ENCODE peak calls at places on chromosome 19, in six cellular contexts. One of them, this sample, is unnamed.

GRCh38 chr19:21092107-21092506 is 10.1 kb downstream of the ZNF714 start:
- DNase-seq in cardiac septum: no peak
- DNase-seq in stimulated activated CD8-positive, alpha-beta memory T cell treated with anti-CD3 and anti-CD28 coated beads, Interleukin-7, amount 100 ng/mL, for 4 hours: no peak
- DNase-seq in NCI-H2081: no peak
- DNase-seq in fibroblast of villous mesenchyme: peak; percentile 25
- DNase-seq in astrocyte of the spinal cord: peak; percentile 12
- DNase-seq in this sample: no peak

GRCh38 chr19:6249296-6249695 is 30.5 kb downstream of the MLLT1 start:
- DNase-seq in stimulated activated CD8-positive, alpha-beta memory T cell treated with anti-CD3 and anti-CD28 coated beads, Interleukin-7, amount 100 ng/mL, for 4 hours: no peak
- DNase-seq in NCI-H2081: no peak
- DNase-seq in cardiac septum: no peak
- DNase-seq in fibroblast of villous mesenchyme: no peak
- DNase-seq in astrocyte of the spinal cord: peak; percentile 49
- DNase-seq in this sample: no peak

GRCh38 chr19:53873451-53874383 is 6.0 kb downstream of the MYADM start:
- DNase-seq in cardiac septum: no peak
- DNase-seq in NCI-H2081: no peak
- DNase-seq in stimulated activated CD8-positive, alpha-beta memory T cell treated with anti-CD3 and anti-CD28 coated beads, Interleukin-7, amount 100 ng/mL, for 4 hours: no peak
- DNase-seq in astrocyte of the spinal cord: no peak
- DNase-seq in fibroblast of villous mesenchyme: no peak
- DNase-seq in this sample: no peak

GRCh38 chr19:19386373-19386869 is 19.1 kb upstream of the GATAD2A start:
- DNase-seq in fibroblast of villous mesenchyme: no peak
- DNase-seq in cardiac septum: no peak
- DNase-seq in stimulated activated CD8-positive, alpha-beta memory T cell treated with anti-CD3 and anti-CD28 coated beads, Interleukin-7, amount 100 ng/mL, for 4 hours: no peak
- DNase-seq in astrocyte of the spinal cord: no peak
- DNase-seq in NCI-H2081: no peak
- DNase-seq in this sample: no peak

GRCh38 chr19:44748426-44749254 is at the start of gene BCL3:
- DNase-seq in astrocyte of the spinal cord: no peak
- DNase-seq in stimulated activated CD8-positive, alpha-beta memory T cell treated with anti-CD3 and anti-CD28 coated beads, Interleukin-7, amount 100 ng/mL, for 4 hours: peak; percentile 76
- DNase-seq in cardiac septum: peak; percentile 94
- DNase-seq in fibroblast of villous mesenchyme: no peak
- DNase-seq in NCI-H2081: no peak
- DNase-seq in this sample: no peak

GRCh38 chr19:42380155-42380554 is 9.9 kb downstream of the CNFN start:
- DNase-seq in fibroblast of villous mesenchyme: no peak
- DNase-seq in stimulated activated CD8-positive, alpha-beta memory T cell treated with anti-CD3 and anti-CD28 coated beads, Interleukin-7, amount 100 ng/mL, for 4 hours: no peak
- DNase-seq in astrocyte of the spinal cord: no peak
- DNase-seq in NCI-H2081: no peak
- DNase-seq in cardiac septum: no peak
- DNase-seq in this sample: no peak

GRCh38 chr19:2478756-2479555 is 3.0 kb downstream of the GADD45B start:
- DNase-seq in fibroblast of villous mesenchyme: peak; percentile 82
- DNase-seq in cardiac septum: peak; percentile 91
- DNase-seq in astrocyte of the spinal cord: peak; percentile 84
- DNase-seq in NCI-H2081: no peak
- DNase-seq in stimulated activated CD8-positive, alpha-beta memory T cell treated with anti-CD3 and anti-CD28 coated beads, Interleukin-7, amount 100 ng/mL, for 4 hours: peak; percentile 71
- DNase-seq in this sample: no peak

GRCh38 chr19:29119582-29119981 is 93.4 kb downstream of the UQCRFS1 start:
- DNase-seq in cardiac septum: no peak
- DNase-seq in astrocyte of the spinal cord: no peak
- DNase-seq in fibroblast of villous mesenchyme: no peak
- DNase-seq in stimulated activated CD8-positive, alpha-beta memory T cell treated with anti-CD3 and anti-CD28 coated beads, Interleukin-7, amount 100 ng/mL, for 4 hours: no peak
- DNase-seq in NCI-H2081: no peak
- DNase-seq in this sample: no peak

GRCh38 chr19:7862413-7862951 is 11.7 kb downstream of the PRR36 start:
- DNase-seq in NCI-H2081: no peak
- DNase-seq in cardiac septum: no peak
- DNase-seq in astrocyte of the spinal cord: peak; percentile 55
- DNase-seq in fibroblast of villous mesenchyme: peak; percentile 22
- DNase-seq in stimulated activated CD8-positive, alpha-beta memory T cell treated with anti-CD3 and anti-CD28 coated beads, Interleukin-7, amount 100 ng/mL, for 4 hours: peak; percentile 64
- DNase-seq in this sample: no peak

GRCh38 chr19:5880604-5881078 is 10.3 kb upstream of the FUT5 start:
- DNase-seq in cardiac septum: peak; percentile 89
- DNase-seq in stimulated activated CD8-positive, alpha-beta memory T cell treated with anti-CD3 and anti-CD28 coated beads, Interleukin-7, amount 100 ng/mL, for 4 hours: no peak
- DNase-seq in astrocyte of the spinal cord: peak; percentile 66
- DNase-seq in fibroblast of villous mesenchyme: peak; percentile 80
- DNase-seq in NCI-H2081: no peak
- DNase-seq in this sample: no peak

GRCh38 chr19:51368366-51369282 is at the start of gene CLDND2:
- DNase-seq in cardiac septum: peak; percentile 72
- DNase-seq in fibroblast of villous mesenchyme: no peak
- DNase-seq in astrocyte of the spinal cord: no peak
- DNase-seq in stimulated activated CD8-positive, alpha-beta memory T cell treated with anti-CD3 and anti-CD28 coated beads, Interleukin-7, amount 100 ng/mL, for 4 hours: peak; percentile 58
- DNase-seq in NCI-H2081: no peak
- DNase-seq in this sample: no peak

GRCh38 chr19:14062558-14062855 is 631 bp upstream of the PALM3 start:
- DNase-seq in fibroblast of villous mesenchyme: no peak
- DNase-seq in astrocyte of the spinal cord: no peak
- DNase-seq in NCI-H2081: no peak
- DNase-seq in cardiac septum: no peak
- DNase-seq in stimulated activated CD8-positive, alpha-beta memory T cell treated with anti-CD3 and anti-CD28 coated beads, Interleukin-7, amount 100 ng/mL, for 4 hours: no peak
- DNase-seq in this sample: no peak

GRCh38 chr19:56947206-56947605 is 106.7 kb upstream of the PEG3 start:
- DNase-seq in NCI-H2081: no peak
- DNase-seq in astrocyte of the spinal cord: no peak
- DNase-seq in stimulated activated CD8-positive, alpha-beta memory T cell treated with anti-CD3 and anti-CD28 coated beads, Interleukin-7, amount 100 ng/mL, for 4 hours: no peak
- DNase-seq in fibroblast of villous mesenchyme: no peak
- DNase-seq in cardiac septum: no peak
- DNase-seq in this sample: no peak

GRCh38 chr19:33152178-33152577 is 20.3 kb downstream of the WDR88 start:
- DNase-seq in NCI-H2081: no peak
- DNase-seq in cardiac septum: no peak
- DNase-seq in stimulated activated CD8-positive, alpha-beta memory T cell treated with anti-CD3 and anti-CD28 coated beads, Interleukin-7, amount 100 ng/mL, for 4 hours: no peak
- DNase-seq in fibroblast of villous mesenchyme: peak; percentile 70
- DNase-seq in astrocyte of the spinal cord: no peak
- DNase-seq in this sample: no peak

GRCh38 chr19:2769218-2769617 is 13.9 kb downstream of the SGTA start:
- DNase-seq in stimulated activated CD8-positive, alpha-beta memory T cell treated with anti-CD3 and anti-CD28 coated beads, Interleukin-7, amount 100 ng/mL, for 4 hours: no peak
- DNase-seq in NCI-H2081: no peak
- DNase-seq in fibroblast of villous mesenchyme: no peak
- DNase-seq in cardiac septum: no peak
- DNase-seq in astrocyte of the spinal cord: no peak
- DNase-seq in this sample: no peak

GRCh38 chr19:48329167-48329891 is 4.0 kb downstream of the EMP3 start:
- DNase-seq in astrocyte of the spinal cord: peak; percentile 62
- DNase-seq in fibroblast of villous mesenchyme: peak; percentile 48
- DNase-seq in NCI-H2081: no peak
- DNase-seq in cardiac septum: no peak
- DNase-seq in stimulated activated CD8-positive, alpha-beta memory T cell treated with anti-CD3 and anti-CD28 coated beads, Interleukin-7, amount 100 ng/mL, for 4 hours: peak; percentile 11
- DNase-seq in this sample: peak; percentile 42

GRCh38 chr19:3121396-3121795 is 14.4 kb upstream of the GNA15 start:
- DNase-seq in fibroblast of villous mesenchyme: no peak
- DNase-seq in astrocyte of the spinal cord: no peak
- DNase-seq in NCI-H2081: no peak
- DNase-seq in cardiac septum: no peak
- DNase-seq in stimulated activated CD8-positive, alpha-beta memory T cell treated with anti-CD3 and anti-CD28 coated beads, Interleukin-7, amount 100 ng/mL, for 4 hours: no peak
- DNase-seq in this sample: no peak

GRCh38 chr19:7917292-7918061 is 2.7 kb upstream of the SNAPC2 start:
- DNase-seq in fibroblast of villous mesenchyme: peak; percentile 69
- DNase-seq in cardiac septum: no peak
- DNase-seq in NCI-H2081: peak; percentile 25
- DNase-seq in astrocyte of the spinal cord: peak; percentile 40
- DNase-seq in stimulated activated CD8-positive, alpha-beta memory T cell treated with anti-CD3 and anti-CD28 coated beads, Interleukin-7, amount 100 ng/mL, for 4 hours: peak; percentile 49
- DNase-seq in this sample: no peak

GRCh38 chr19:31112158-31112557 is 237.1 kb downstream of the TSHZ3 start:
- DNase-seq in cardiac septum: no peak
- DNase-seq in astrocyte of the spinal cord: no peak
- DNase-seq in stimulated activated CD8-positive, alpha-beta memory T cell treated with anti-CD3 and anti-CD28 coated beads, Interleukin-7, amount 100 ng/mL, for 4 hours: no peak
- DNase-seq in fibroblast of villous mesenchyme: no peak
- DNase-seq in NCI-H2081: no peak
- DNase-seq in this sample: no peak

GRCh38 chr19:5250127-5250659 is 90.4 kb downstream of the PTPRS start:
- DNase-seq in fibroblast of villous mesenchyme: no peak
- DNase-seq in NCI-H2081: no peak
- DNase-seq in astrocyte of the spinal cord: no peak
- DNase-seq in cardiac septum: peak; percentile 88
- DNase-seq in stimulated activated CD8-positive, alpha-beta memory T cell treated with anti-CD3 and anti-CD28 coated beads, Interleukin-7, amount 100 ng/mL, for 4 hours: no peak
- DNase-seq in this sample: no peak

GRCh38 chr19:4443966-4444764 is 13.4 kb downstream of the UBXN6 start:
- DNase-seq in stimulated activated CD8-positive, alpha-beta memory T cell treated with anti-CD3 and anti-CD28 coated beads, Interleukin-7, amount 100 ng/mL, for 4 hours: no peak
- DNase-seq in astrocyte of the spinal cord: no peak
- DNase-seq in cardiac septum: no peak
- DNase-seq in fibroblast of villous mesenchyme: no peak
- DNase-seq in NCI-H2081: no peak
- DNase-seq in this sample: no peak

GRCh38 chr19:2490659-2491058 is 14.7 kb downstream of the GADD45B start:
- DNase-seq in cardiac septum: no peak
- DNase-seq in fibroblast of villous mesenchyme: no peak
- DNase-seq in NCI-H2081: no peak
- DNase-seq in astrocyte of the spinal cord: no peak
- DNase-seq in stimulated activated CD8-positive, alpha-beta memory T cell treated with anti-CD3 and anti-CD28 coated beads, Interleukin-7, amount 100 ng/mL, for 4 hours: no peak
- DNase-seq in this sample: no peak

GRCh38 chr19:6372594-6373095 is at the start of gene ALKBH7:
- DNase-seq in fibroblast of villous mesenchyme: peak; percentile 100
- DNase-seq in astrocyte of the spinal cord: peak; percentile 100
- DNase-seq in NCI-H2081: peak; percentile 98
- DNase-seq in cardiac septum: peak; percentile 98
- DNase-seq in stimulated activated CD8-positive, alpha-beta memory T cell treated with anti-CD3 and anti-CD28 coated beads, Interleukin-7, amount 100 ng/mL, for 4 hours: peak; percentile 93
- DNase-seq in this sample: peak; percentile 99

GRCh38 chr19:5254543-5254942 is 86.1 kb downstream of the PTPRS start:
- DNase-seq in cardiac septum: no peak
- DNase-seq in fibroblast of villous mesenchyme: no peak
- DNase-seq in stimulated activated CD8-positive, alpha-beta memory T cell treated with anti-CD3 and anti-CD28 coated beads, Interleukin-7, amount 100 ng/mL, for 4 hours: no peak
- DNase-seq in astrocyte of the spinal cord: no peak
- DNase-seq in NCI-H2081: no peak
- DNase-seq in this sample: no peak

GRCh38 chr19:53957448-53958167 is 5.1 kb upstream of the CACNG8 start:
- DNase-seq in fibroblast of villous mesenchyme: no peak
- DNase-seq in stimulated activated CD8-positive, alpha-beta memory T cell treated with anti-CD3 and anti-CD28 coated beads, Interleukin-7, amount 100 ng/mL, for 4 hours: no peak
- DNase-seq in astrocyte of the spinal cord: no peak
- DNase-seq in NCI-H2081: no peak
- DNase-seq in cardiac septum: no peak
- DNase-seq in this sample: no peak

GRCh38 chr19:46925548-46925950 is 64.8 kb downstream of the ARHGAP35 start:
- DNase-seq in NCI-H2081: no peak
- DNase-seq in cardiac septum: no peak
- DNase-seq in fibroblast of villous mesenchyme: no peak
- DNase-seq in astrocyte of the spinal cord: no peak
- DNase-seq in stimulated activated CD8-positive, alpha-beta memory T cell treated with anti-CD3 and anti-CD28 coated beads, Interleukin-7, amount 100 ng/mL, for 4 hours: no peak
- DNase-seq in this sample: no peak

GRCh38 chr19:53010494-53010893 is 3.2 kb upstream of the ERVV-1 start:
- DNase-seq in astrocyte of the spinal cord: no peak
- DNase-seq in NCI-H2081: no peak
- DNase-seq in stimulated activated CD8-positive, alpha-beta memory T cell treated with anti-CD3 and anti-CD28 coated beads, Interleukin-7, amount 100 ng/mL, for 4 hours: no peak
- DNase-seq in cardiac septum: no peak
- DNase-seq in fibroblast of villous mesenchyme: no peak
- DNase-seq in this sample: no peak

GRCh38 chr19:29365836-29366417 is 153.0 kb upstream of the UQCRFS1 start:
- DNase-seq in fibroblast of villous mesenchyme: no peak
- DNase-seq in NCI-H2081: no peak
- DNase-seq in stimulated activated CD8-positive, alpha-beta memory T cell treated with anti-CD3 and anti-CD28 coated beads, Interleukin-7, amount 100 ng/mL, for 4 hours: no peak
- DNase-seq in cardiac septum: no peak
- DNase-seq in astrocyte of the spinal cord: no peak
- DNase-seq in this sample: no peak

GRCh38 chr19:34501339-34502320 is 20.1 kb downstream of the WTIP start:
- DNase-seq in NCI-H2081: peak; percentile 81
- DNase-seq in astrocyte of the spinal cord: peak; percentile 91
- DNase-seq in fibroblast of villous mesenchyme: peak; percentile 90
- DNase-seq in cardiac septum: peak; percentile 96
- DNase-seq in stimulated activated CD8-positive, alpha-beta memory T cell treated with anti-CD3 and anti-CD28 coated beads, Interleukin-7, amount 100 ng/mL, for 4 hours: peak; percentile 71
- DNase-seq in this sample: peak; percentile 25

GRCh38 chr19:15177269-15178116 is 23.3 kb downstream of the NOTCH3 start:
- DNase-seq in NCI-H2081: peak; percentile 73
- DNase-seq in stimulated activated CD8-positive, alpha-beta memory T cell treated with anti-CD3 and anti-CD28 coated beads, Interleukin-7, amount 100 ng/mL, for 4 hours: peak; percentile 69
- DNase-seq in fibroblast of villous mesenchyme: peak; percentile 73
- DNase-seq in astrocyte of the spinal cord: peak; percentile 64
- DNase-seq in cardiac septum: peak; percentile 94
- DNase-seq in this sample: peak; percentile 4

GRCh38 chr19:1266818-1267440 is 2.2 kb upstream of the CIRBP start:
- DNase-seq in astrocyte of the spinal cord: peak; percentile 42
- DNase-seq in stimulated activated CD8-positive, alpha-beta memory T cell treated with anti-CD3 and anti-CD28 coated beads, Interleukin-7, amount 100 ng/mL, for 4 hours: peak; percentile 66
- DNase-seq in fibroblast of villous mesenchyme: no peak
- DNase-seq in cardiac septum: peak; percentile 93
- DNase-seq in NCI-H2081: no peak
- DNase-seq in this sample: no peak

GRCh38 chr19:47479701-47480503 is 4.1 kb downstream of the KPTN start:
- DNase-seq in fibroblast of villous mesenchyme: peak; percentile 12
- DNase-seq in cardiac septum: no peak
- DNase-seq in stimulated activated CD8-positive, alpha-beta memory T cell treated with anti-CD3 and anti-CD28 coated beads, Interleukin-7, amount 100 ng/mL, for 4 hours: no peak
- DNase-seq in NCI-H2081: no peak
- DNase-seq in astrocyte of the spinal cord: peak; percentile 13
- DNase-seq in this sample: no peak

GRCh38 chr19:273393-273792 is 17.8 kb downstream of the PLPP2 start:
- DNase-seq in fibroblast of villous mesenchyme: no peak
- DNase-seq in cardiac septum: no peak
- DNase-seq in NCI-H2081: no peak
- DNase-seq in stimulated activated CD8-positive, alpha-beta memory T cell treated with anti-CD3 and anti-CD28 coated beads, Interleukin-7, amount 100 ng/mL, for 4 hours: no peak
- DNase-seq in astrocyte of the spinal cord: no peak
- DNase-seq in this sample: no peak

GRCh38 chr19:18439910-18440237 is 1.9 kb upstream of the ISYNA1 start:
- DNase-seq in NCI-H2081: no peak
- DNase-seq in astrocyte of the spinal cord: no peak
- DNase-seq in fibroblast of villous mesenchyme: no peak
- DNase-seq in cardiac septum: no peak
- DNase-seq in stimulated activated CD8-positive, alpha-beta memory T cell treated with anti-CD3 and anti-CD28 coated beads, Interleukin-7, amount 100 ng/mL, for 4 hours: no peak
- DNase-seq in this sample: no peak

GRCh38 chr19:19279062-19279612 is 6.0 kb upstream of the TM6SF2 start:
- DNase-seq in cardiac septum: no peak
- DNase-seq in fibroblast of villous mesenchyme: no peak
- DNase-seq in NCI-H2081: no peak
- DNase-seq in stimulated activated CD8-positive, alpha-beta memory T cell treated with anti-CD3 and anti-CD28 coated beads, Interleukin-7, amount 100 ng/mL, for 4 hours: no peak
- DNase-seq in astrocyte of the spinal cord: no peak
- DNase-seq in this sample: no peak

GRCh38 chr19:6499052-6499790 is 2.9 kb downstream of the TUBB4A start:
- DNase-seq in cardiac septum: no peak
- DNase-seq in stimulated activated CD8-positive, alpha-beta memory T cell treated with anti-CD3 and anti-CD28 coated beads, Interleukin-7, amount 100 ng/mL, for 4 hours: no peak
- DNase-seq in fibroblast of villous mesenchyme: no peak
- DNase-seq in astrocyte of the spinal cord: no peak
- DNase-seq in NCI-H2081: no peak
- DNase-seq in this sample: no peak

GRCh38 chr19:6392219-6393073 is 518 bp downstream of the GTF2F1 start:
- DNase-seq in stimulated activated CD8-positive, alpha-beta memory T cell treated with anti-CD3 and anti-CD28 coated beads, Interleukin-7, amount 100 ng/mL, for 4 hours: no peak
- DNase-seq in cardiac septum: no peak
- DNase-seq in astrocyte of the spinal cord: no peak
- DNase-seq in fibroblast of villous mesenchyme: no peak
- DNase-seq in NCI-H2081: no peak
- DNase-seq in this sample: no peak

GRCh38 chr19:29019403-29019802 is 193.5 kb downstream of the UQCRFS1 start:
- DNase-seq in cardiac septum: peak; percentile 44
- DNase-seq in NCI-H2081: no peak
- DNase-seq in fibroblast of villous mesenchyme: no peak
- DNase-seq in astrocyte of the spinal cord: no peak
- DNase-seq in stimulated activated CD8-positive, alpha-beta memory T cell treated with anti-CD3 and anti-CD28 coated beads, Interleukin-7, amount 100 ng/mL, for 4 hours: no peak
- DNase-seq in this sample: no peak

GRCh38 chr19:42422576-42423461 is 4.4 kb downstream of the LIPE start:
- DNase-seq in cardiac septum: peak; percentile 79
- DNase-seq in NCI-H2081: no peak
- DNase-seq in fibroblast of villous mesenchyme: no peak
- DNase-seq in stimulated activated CD8-positive, alpha-beta memory T cell treated with anti-CD3 and anti-CD28 coated beads, Interleukin-7, amount 100 ng/mL, for 4 hours: peak; percentile 30
- DNase-seq in astrocyte of the spinal cord: no peak
- DNase-seq in this sample: no peak